ENCODE peak calls at places on chromosomes 12 and 14, in five cellular contexts. N is upper lobe of right lung, K is lung, V is dermis blood vessel endothelial cell, U is WERI-Rb-1. D is an unnamed sample.

GRCh38 chr12:124264879-124265278 is 30.0 kb upstream of the RFLNA start:
- DNase-seq in N (no peak), K (no peak), V (no peak), U (no peak), D (no peak)

GRCh38 chr12:26870491-26871419 is 37.8 kb upstream of the ITPR2 start:
- DNase-seq in N (peak; percentile 69), K (peak; percentile 58), V (peak; percentile 94), U (no peak), D (no peak)

GRCh38 chr12:131353376-131353775 is 357.5 kb upstream of the SFSWAP start:
- DNase-seq in N (no peak), K (no peak), V (no peak), U (no peak), D (no peak)

GRCh38 chr12:25421651-25422150 is 131.4 kb downstream of the LMNTD1 start:
- DNase-seq in N (no peak), K (no peak), V (no peak), U (no peak), D (no peak)

GRCh38 chr14:85085981-85086380 is 444.0 kb upstream of the FLRT2 start:
- DNase-seq in N (no peak), K (no peak), V (no peak), U (no peak), D (no peak)

GRCh38 chr14:61644834-61645233 is 50.5 kb upstream of the HIF1A start:
- DNase-seq in N (no peak), K (no peak), V (no peak), U (peak; percentile 52), D (peak; percentile 18)

GRCh38 chr12:69688496-69689427 is 10.3 kb downstream of the BEST3 start:
- DNase-seq in N (no peak), K (peak; percentile 51), V (peak; percentile 97), U (no peak), D (peak; percentile 97)

GRCh38 chr12:94641283-94641682 is 9.1 kb downstream of the TMCC3 start:
- DNase-seq in N (no peak), K (no peak), V (no peak), U (no peak), D (no peak)

GRCh38 chr12:64147011-64147671 is 75.0 kb downstream of the KICS2 start:
- DNase-seq in N (no peak), K (no peak), V (no peak), U (no peak), D (no peak)

GRCh38 chr14:39246618-39247017 is 12.9 kb downstream of the MIA2 start:
- DNase-seq in N (no peak), K (no peak), V (no peak), U (no peak), D (no peak)

GRCh38 chr12:122523280-122523679 is 3.5 kb downstream of the RSRC2 start:
- DNase-seq in N (no peak), K (peak; percentile 39), V (no peak), U (no peak), D (no peak)

GRCh38 chr14:105118646-105119409 is 49.7 kb downstream of the JAG2 start:
- DNase-seq in N (no peak), K (peak; percentile 58), V (no peak), U (no peak), D (no peak)

GRCh38 chr12:130335517-130336392 is 1.9 kb upstream of the PIWIL1 start:
- DNase-seq in N (no peak), K (no peak), V (peak; percentile 77), U (peak; percentile 42), D (peak; percentile 44)

GRCh38 chr12:34363050-34363673 is 340.9 kb downstream of the ALG10 start:
- DNase-seq in N (no peak), K (no peak), V (no peak), U (no peak), D (no peak)

GRCh38 chr14:61720302-61720677 is 25.0 kb downstream of the HIF1A start:
- DNase-seq in N (no peak), K (no peak), V (peak; percentile 49), U (no peak), D (no peak)

GRCh38 chr12:109525279-109525585 is 47.8 kb downstream of the UBE3B start:
- DNase-seq in N (no peak), K (no peak), V (no peak), U (no peak), D (no peak)

GRCh38 chr14:51445001-51445390 is 204.9 kb downstream of the TMX1 start:
- DNase-seq in N (no peak), K (no peak), V (no peak), U (no peak), D (no peak)

GRCh38 chr12:12592930-12593329 is 18.7 kb upstream of the CREBL2 start:
- DNase-seq in N (no peak), K (no peak), V (no peak), U (no peak), D (no peak)

GRCh38 chr12:26496170-26496569 is 300.8 kb downstream of the SSPN start:
- DNase-seq in N (no peak), K (no peak), V (no peak), U (no peak), D (no peak)

GRCh38 chr12:23816394-23816851 is 133.0 kb downstream of the SOX5 start:
- DNase-seq in N (no peak), K (no peak), V (no peak), U (no peak), D (no peak)

GRCh38 chr14:30621354-30621953 is 665 bp upstream of the SCFD1 start:
- DNase-seq in N (no peak), K (no peak), V (peak; percentile 48), U (no peak), D (no peak)

GRCh38 chr14:96166475-96167223 is 38.0 kb upstream of the BDKRB2 start:
- DNase-seq in N (no peak), K (no peak), V (no peak), U (no peak), D (no peak)

GRCh38 chr12:106296179-106296877 is 6.2 kb upstream of the TCP11L2 start:
- DNase-seq in N (no peak), K (no peak), V (peak; percentile 24), U (no peak), D (no peak)

GRCh38 chr12:6647083-6647604 is at the start of gene ACRBP:
- DNase-seq in N (peak; percentile 87), K (peak; percentile 64), V (peak; percentile 70), U (no peak), D (peak; percentile 60)

GRCh38 chr12:125852116-125852515 is 786.9 kb downstream of the AACS start:
- DNase-seq in N (no peak), K (no peak), V (no peak), U (no peak), D (no peak)

GRCh38 chr12:6084969-6085450 is 39.5 kb downstream of the VWF start:
- DNase-seq in N (no peak), K (no peak), V (no peak), U (no peak), D (no peak)

GRCh38 chr12:127819066-127819465 is 447.9 kb upstream of the TMEM132C start:
- DNase-seq in N (no peak), K (no peak), V (no peak), U (no peak), D (no peak)

GRCh38 chr14:94769413-94770250 is at the start of gene GSC:
- DNase-seq in N (no peak), K (no peak), V (peak; percentile 42), U (peak; percentile 83), D (no peak)

GRCh38 chr12:110149104-110149660 is 25.0 kb downstream of the IFT81 start:
- DNase-seq in N (no peak), K (no peak), V (no peak), U (no peak), D (no peak)

GRCh38 chr12:52835271-52836041 is 1.3 kb upstream of the KRT79 start:
- DNase-seq in N (no peak), K (no peak), V (no peak), U (no peak), D (no peak)

GRCh38 chr12:110371408-110372055 is 32.0 kb downstream of the ANAPC7 start:
- DNase-seq in N (peak; percentile 92), K (peak; percentile 86), V (no peak), U (no peak), D (no peak)

GRCh38 chr12:116590561-116590960 is 31.4 kb downstream of the MAP1LC3B2 start:
- DNase-seq in N (no peak), K (no peak), V (no peak), U (no peak), D (no peak)

GRCh38 chr14:95515523-95516517 is 630 bp downstream of the SYNE3 start:
- DNase-seq in N (peak; percentile 87), K (no peak), V (peak; percentile 58), U (peak; percentile 81), D (no peak)

GRCh38 chr14:92684801-92685560 is 63.4 kb downstream of the LGMN start:
- DNase-seq in N (peak; percentile 68), K (no peak), V (no peak), U (no peak), D (no peak)

GRCh38 chr12:15599266-15600037 is 189.7 kb downstream of the EPS8 start:
- DNase-seq in N (no peak), K (peak; percentile 64), V (peak; percentile 90), U (no peak), D (peak; percentile 11)

GRCh38 chr14:92122351-92122677 is 545 bp downstream of the CPSF2 start:
- DNase-seq in N (no peak), K (no peak), V (peak; percentile 45), U (peak; percentile 43), D (no peak)

GRCh38 chr12:97276198-97276580 is 186.4 kb upstream of the RMST start:
- DNase-seq in N (no peak), K (no peak), V (no peak), U (no peak), D (no peak)

GRCh38 chr14:101230161-101230850 is 326.8 kb upstream of the RTL1 start:
- DNase-seq in N (no peak), K (no peak), V (no peak), U (no peak), D (no peak)